ENCODE peak calls at places on chromosome 20, in eight cellular contexts. G is WTC11, R is ELF-1, Z is COR-L47, N is DMS153, Y is AG09319, P is SK-MEL-5, W is sciatic nerve. M is an unnamed sample.

GRCh38 chr20:4183361-4183760 is 168.0 kb upstream of the RNF24 start:
- DNase-seq in G (no peak), R (no peak), Z (no peak), N (no peak), Y (no peak), P (no peak), W (no peak), M (no peak)

GRCh38 chr20:16350465-16350864 is 222.8 kb downstream of the KIF16B start:
- DNase-seq in G (no peak), R (no peak), Z (no peak), N (no peak), Y (no peak), P (peak), W (no peak), M (no peak)

GRCh38 chr20:56373942-56374341 is 15.2 kb downstream of the FAM210B start:
- DNase-seq in G (no peak), R (no peak), Z (no peak), N (no peak), Y (peak), P (no peak), W (no peak), M (no peak)

GRCh38 chr20:23205656-23206055 is 119.5 kb upstream of the CD93 start:
- DNase-seq in G (peak), R (no peak), Z (no peak), N (peak), Y (peak), P (no peak), W (no peak), M (peak)

GRCh38 chr20:11686900-11687543 is 230.7 kb upstream of the BTBD3 start:
- DNase-seq in G (peak), R (peak), Z (peak), N (peak), Y (no peak), P (no peak), W (no peak), M (peak)

GRCh38 chr20:51014797-51015722 is 7.8 kb downstream of the KCNG1 start:
- DNase-seq in G (peak), R (peak), Z (peak), N (peak), Y (no peak), P (peak), W (no peak), M (peak)

GRCh38 chr20:60172306-60172984 is 214.2 kb downstream of the CDH26 start:
- DNase-seq in G (no peak), R (no peak), Z (no peak), N (no peak), Y (no peak), P (no peak), W (no peak), M (no peak)

GRCh38 chr20:50068041-50068651 is 44.8 kb downstream of the UBE2V1 start:
- DNase-seq in G (no peak), R (no peak), Z (no peak), N (no peak), Y (no peak), P (no peak), W (no peak), M (no peak)

GRCh38 chr20:46559685-46560440 is 9.4 kb upstream of the OCSTAMP start:
- DNase-seq in G (no peak), R (no peak), Z (no peak), N (peak), Y (no peak), P (peak), W (no peak), M (no peak)

GRCh38 chr20:35497780-35498189 is 31.7 kb downstream of the C20orf173 start:
- DNase-seq in G (no peak), R (no peak), Z (no peak), N (no peak), Y (no peak), P (no peak), W (peak), M (no peak)

GRCh38 chr20:32208499-32209154 is 947 bp downstream of the POFUT1 start:
- DNase-seq in G (no peak), R (no peak), Z (no peak), N (no peak), Y (no peak), P (no peak), W (no peak), M (no peak)

GRCh38 chr20:35179292-35180212 is 7.7 kb downstream of the PROCR start:
- DNase-seq in G (no peak), R (no peak), Z (no peak), N (no peak), Y (no peak), P (no peak), W (no peak), M (no peak)

GRCh38 chr20:63553251-63553932 is 567 bp upstream of the FNDC11 start:
- DNase-seq in G (peak), R (peak), Z (no peak), N (peak), Y (peak), P (peak), W (peak), M (peak)

GRCh38 chr20:19944772-19945459 is 72.2 kb upstream of the NAA20 start:
- DNase-seq in G (no peak), R (no peak), Z (no peak), N (no peak), Y (peak), P (no peak), W (no peak), M (no peak)

GRCh38 chr20:33516882-33517281 is 27.0 kb downstream of the CBFA2T2 start:
- DNase-seq in G (no peak), R (no peak), Z (no peak), N (peak), Y (no peak), P (no peak), W (no peak), M (no peak)

GRCh38 chr20:4026093-4026601 is 10.8 kb upstream of the RNF24 start:
- DNase-seq in G (no peak), R (peak), Z (no peak), N (no peak), Y (peak), P (peak), W (no peak), M (no peak)

GRCh38 chr20:44849712-44850111 is 35.8 kb upstream of the YWHAB start:
- DNase-seq in G (no peak), R (no peak), Z (no peak), N (no peak), Y (no peak), P (peak), W (no peak), M (no peak)

GRCh38 chr20:4018015-4018748 is 2.8 kb upstream of the RNF24 start:
- DNase-seq in G (no peak), R (no peak), Z (no peak), N (peak), Y (no peak), P (no peak), W (no peak), M (no peak)

GRCh38 chr20:50586531-50587232 is 76.5 kb downstream of the PTPN1 start:
- DNase-seq in G (no peak), R (peak), Z (no peak), N (peak), Y (no peak), P (no peak), W (no peak), M (no peak)

GRCh38 chr20:38168791-38169589 is 3.9 kb upstream of the TGM2 start:
- DNase-seq in G (no peak), R (peak), Z (no peak), N (no peak), Y (no peak), P (no peak), W (no peak), M (no peak)

GRCh38 chr20:32456869-32457421 is 98.8 kb downstream of the ASXL1 start:
- DNase-seq in G (peak), R (peak), Z (no peak), N (no peak), Y (no peak), P (peak), W (no peak), M (peak)

GRCh38 chr20:23889775-23890187 is 10.2 kb upstream of the CST5 start:
- DNase-seq in G (peak), R (peak), Z (peak), N (peak), Y (peak), P (peak), W (peak), M (peak)

GRCh38 chr20:3010985-3011723 is 32.3 kb upstream of the GNRH2 start:
- DNase-seq in G (no peak), R (no peak), Z (no peak), N (no peak), Y (no peak), P (no peak), W (no peak), M (no peak)

GRCh38 chr20:32333988-32334885 is 23.9 kb upstream of the ASXL1 start:
- DNase-seq in G (no peak), R (no peak), Z (no peak), N (no peak), Y (no peak), P (no peak), W (no peak), M (no peak)

GRCh38 chr20:4513720-4514119 is 208.0 kb upstream of the PRND start:
- DNase-seq in G (no peak), R (no peak), Z (no peak), N (no peak), Y (no peak), P (no peak), W (no peak), M (no peak)

GRCh38 chr20:3101737-3102574 is 17.4 kb upstream of the AVP start:
- DNase-seq in G (no peak), R (no peak), Z (no peak), N (no peak), Y (no peak), P (no peak), W (no peak), M (no peak)

GRCh38 chr20:17525650-17526049 is 5.5 kb downstream of the BFSP1 start:
- DNase-seq in G (peak), R (no peak), Z (peak), N (peak), Y (no peak), P (peak), W (no peak), M (no peak)

GRCh38 chr20:23368316-23369110 is 6.5 kb downstream of the GZF1 start:
- DNase-seq in G (no peak), R (no peak), Z (no peak), N (no peak), Y (no peak), P (no peak), W (no peak), M (no peak)

M was measured in NCI-H774.